ENCODE peak calls at places on chromosomes 5 and 9, in ten cellular contexts. C is HL-60, P is WERI-Rb-1, E is mesothelial cell of epicardium, W is PC-9, O is progenitor cell of endocrine pancreas, M is RWPE1, Z is fibroblast of lung, I is lower lobe of right lung, K is heart right ventricle. F is an unnamed sample.
A peak's percentile ranks its signal among the peaks of the same experiment; 100 is the strongest.

GRCh38 chr5:175887463-175887862 is 16.1 kb downstream of the CPLX2 start:
- DNase-seq in Z (no peak), M (no peak), C (no peak), W (no peak), E (no peak), P (no peak), I (no peak), O (no peak), K (no peak), F (no peak)

GRCh38 chr9:14880951-14881465 is 29.2 kb downstream of the FREM1 start:
- DNase-seq in E (no peak), K (no peak), P (no peak), I (no peak), O (no peak), Z (no peak), W (no peak), C (no peak), M (no peak), F (no peak)

GRCh38 chr5:76938177-76938576 is 14.7 kb upstream of the CRHBP start:
- DNase-seq in C (no peak), P (no peak), K (no peak), Z (no peak), O (no peak), W (no peak), I (no peak), M (no peak), E (no peak), F (no peak)

GRCh38 chr9:132351404-132352050 is 3.3 kb downstream of the SETX start:
- DNase-seq in I (no peak), P (no peak), O (no peak), C (peak; percentile 26), K (no peak), W (no peak), M (no peak), Z (peak; percentile 18), E (no peak), F (no peak)

GRCh38 chr5:62376064-62376463 is 27.6 kb downstream of the DIMT1 start:
- DNase-seq in K (no peak), E (no peak), W (peak; percentile 57), P (no peak), C (no peak), Z (peak; percentile 10), I (no peak), O (no peak), M (peak; percentile 47), F (no peak)

GRCh38 chr9:114869845-114870244 is 60.5 kb downstream of the TNFSF8 start:
- DNase-seq in M (no peak), P (peak; percentile 35), W (no peak), K (no peak), C (no peak), E (no peak), Z (no peak), I (peak; percentile 52), O (no peak), F (no peak)

GRCh38 chr9:14362175-14362574 is 48.2 kb upstream of the NFIB start:
- DNase-seq in E (no peak), Z (peak; percentile 83), K (peak; percentile 16), M (no peak), P (no peak), O (no peak), C (no peak), I (no peak), W (no peak), F (no peak)

GRCh38 chr5:135073771-135074345 is 39.8 kb upstream of the PITX1 start:
- DNase-seq in P (no peak), O (no peak), E (no peak), Z (peak; percentile 10), I (no peak), M (no peak), K (no peak), W (no peak), C (no peak), F (no peak)

GRCh38 chr9:78130004-78130403 is 98.4 kb upstream of the GNAQ start:
- DNase-seq in M (no peak), K (no peak), C (peak; percentile 47), Z (peak; percentile 53), O (no peak), I (peak; percentile 57), E (no peak), P (peak; percentile 31), W (no peak), F (peak; percentile 31)

GRCh38 chr5:171386861-171387254 is 791 bp upstream of the NPM1 start:
- DNase-seq in C (no peak), I (peak; percentile 36), K (no peak), O (no peak), Z (no peak), P (no peak), M (peak; percentile 41), W (no peak), E (no peak), F (no peak)

GRCh38 chr9:133849076-133849670 is 111.0 kb upstream of the SARDH start:
- DNase-seq in O (no peak), C (no peak), E (no peak), Z (no peak), P (no peak), M (no peak), W (no peak), K (no peak), I (no peak), F (no peak)

GRCh38 chr9:4117835-4118610 is 181.8 kb downstream of the GLIS3 start:
- DNase-seq in Z (no peak), P (peak; percentile 54), W (no peak), C (peak; percentile 2), K (no peak), E (no peak), I (peak; percentile 41), O (no peak), M (no peak), F (no peak)

GRCh38 chr5:176387384-176387925 is 943 bp downstream of the NOP16 start:
- DNase-seq in M (no peak), Z (no peak), P (no peak), C (no peak), O (no peak), E (no peak), I (no peak), W (no peak), K (no peak), F (no peak)

GRCh38 chr5:27608992-27609391 is 570.6 kb upstream of the CDH9 start:
- DNase-seq in O (no peak), I (no peak), P (no peak), K (no peak), W (no peak), M (no peak), E (no peak), C (no peak), Z (no peak), F (no peak)

GRCh38 chr5:69271376-69271775 is 36.7 kb downstream of the CDK7 start:
- DNase-seq in P (no peak), O (no peak), W (no peak), M (no peak), K (peak; percentile 14), Z (peak; percentile 56), C (peak; percentile 42), I (peak; percentile 53), E (no peak), F (no peak)

GRCh38 chr5:140574165-140574564 is 9.5 kb downstream of the SLC35A4 start:
- DNase-seq in M (no peak), C (no peak), P (no peak), I (no peak), W (peak; percentile 62), O (no peak), K (peak; percentile 36), Z (no peak), E (no peak), F (no peak)

GRCh38 chr5:168941901-168942300 is 359.0 kb downstream of the SLIT3 start:
- DNase-seq in P (no peak), M (no peak), E (no peak), Z (no peak), W (no peak), O (no peak), C (no peak), K (no peak), I (no peak), F (no peak)

GRCh38 chr5:53335115-53335514 is 145.3 kb upstream of the FST start:
- DNase-seq in C (no peak), Z (no peak), P (peak; percentile 7), O (no peak), W (no peak), E (no peak), M (no peak), I (no peak), K (no peak), F (no peak)
- TF ChIP-seq CTCF in C (peak; percentile 4), Z (peak; percentile 15), P (peak; percentile 38), O (peak; percentile 40), W (no peak), E (no peak), M (no peak), I (no peak), K (no peak), F (peak; percentile 18)

DNA sequence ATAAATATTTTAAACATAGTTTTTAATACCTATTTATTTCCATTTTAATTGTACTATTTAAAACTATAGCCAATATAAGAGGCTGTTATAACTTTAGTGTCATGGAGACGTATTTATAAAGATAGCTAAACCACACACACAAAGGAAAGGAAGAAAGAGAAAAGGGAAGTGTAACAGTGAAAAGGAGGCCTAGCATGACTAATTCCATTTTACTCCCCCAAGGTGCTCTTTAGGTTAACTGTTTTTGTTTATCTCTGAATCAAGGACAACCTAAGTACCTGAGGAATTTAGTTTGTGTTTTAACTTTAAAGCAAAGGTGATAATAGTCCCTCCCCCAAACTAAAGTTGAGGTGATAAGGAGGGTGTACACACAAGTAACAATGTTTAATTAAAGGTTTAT is 1188.9 kb upstream of the C9orf72 start:
- DNase-seq in I (no peak), E (no peak), M (no peak), P (no peak), C (no peak), W (no peak), O (no peak), K (no peak), Z (no peak), F (no peak)
- TF ChIP-seq CTCF in I (no peak), E (no peak), M (no peak), P (no peak), C (no peak), W (no peak), O (no peak), K (no peak), Z (no peak), F (no peak)

GRCh38 chr9:23254404-23255184 is 571.4 kb downstream of the ELAVL2 start:
- DNase-seq in C (no peak), K (no peak), Z (no peak), P (no peak), I (no peak), E (no peak), O (no peak), W (no peak), M (no peak), F (no peak)
- TF ChIP-seq CTCF in C (no peak), K (no peak), Z (no peak), P (no peak), I (no peak), E (no peak), O (no peak), W (no peak), M (no peak), F (no peak)

DNA sequence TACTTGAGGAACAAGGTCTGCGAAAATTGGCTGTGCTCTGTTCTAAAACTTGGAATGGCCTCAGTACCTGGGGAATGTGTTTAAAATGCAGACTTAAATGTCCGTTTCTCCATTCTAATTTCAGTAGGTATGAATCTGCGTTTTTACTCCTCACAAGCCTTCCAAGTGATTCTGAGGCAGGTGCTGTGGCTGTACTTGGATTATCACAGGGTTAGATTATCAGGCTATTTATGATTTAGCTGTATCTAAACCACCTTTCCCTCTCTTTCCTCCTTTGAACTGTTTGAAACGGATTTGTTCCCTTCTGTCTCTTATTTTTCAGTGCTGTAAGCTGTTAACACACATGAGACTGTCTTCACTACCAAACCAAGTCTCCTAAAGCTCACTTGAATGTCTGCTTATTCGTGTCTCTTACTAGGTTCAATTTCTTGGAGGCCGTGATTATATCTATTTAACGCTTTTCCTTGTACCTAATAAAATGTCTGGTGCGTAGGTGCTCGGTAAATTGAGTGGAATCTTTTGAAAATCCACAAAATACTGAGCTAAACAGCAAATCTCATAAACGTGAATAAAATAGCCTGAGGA is 714 bp upstream of the CETN3 start:
- DNase-seq in O (no peak), M (no peak), C (no peak), Z (no peak), P (no peak), I (no peak), E (no peak), K (no peak), W (no peak), F (no peak)
- TF ChIP-seq CTCF in O (no peak), M (no peak), C (no peak), Z (no peak), P (no peak), I (no peak), E (no peak), K (no peak), W (peak; percentile 15), F (no peak)

F was measured in retinal pigment epithelial cell.